ENCODE peak calls at places on chromosomes 2 and 18, in five cellular contexts. One of them, this sample, is unnamed.

GRCh38 chr2:55163258-55163657 is 68.8 kb downstream of the CLHC1 start:
- DNase-seq in K562: no peak
- DNase-seq in HEK293T: no peak
- DNase-seq in HepG2: no peak
- DNase-seq in GM12878: no peak
- DNase-seq in this sample: peak; percentile 42

GRCh38 chr2:68431316-68431972 is 35.6 kb downstream of the FBXO48 start:
- DNase-seq in K562: no peak
- DNase-seq in HEK293T: no peak
- DNase-seq in HepG2: no peak
- DNase-seq in GM12878: no peak
- DNase-seq in this sample: no peak

GRCh38 chr2:194333091-194333490 is 1323.9 kb upstream of the SLC39A10 start:
- DNase-seq in K562: no peak
- DNase-seq in HEK293T: no peak
- DNase-seq in HepG2: no peak
- DNase-seq in GM12878: no peak
- DNase-seq in this sample: no peak

GRCh38 chr2:88614497-88615157 is 12.6 kb downstream of the EIF2AK3 start:
- DNase-seq in K562: no peak
- DNase-seq in HEK293T: no peak
- DNase-seq in HepG2: no peak
- DNase-seq in GM12878: peak; percentile 76
- DNase-seq in this sample: no peak

GRCh38 chr18:73669299-73669698 is 478.3 kb downstream of the FBXO15 start:
- DNase-seq in K562: no peak
- DNase-seq in HEK293T: no peak
- DNase-seq in HepG2: no peak
- DNase-seq in GM12878: no peak
- DNase-seq in this sample: no peak

GRCh38 chr2:61658841-61659780 is 121.0 kb upstream of the XPO1 start:
- DNase-seq in K562: peak; percentile 58
- DNase-seq in HEK293T: peak; percentile 55
- DNase-seq in HepG2: peak; percentile 44
- DNase-seq in GM12878: peak; percentile 27
- DNase-seq in this sample: peak; percentile 47

GRCh38 chr18:39742015-39742466 is 2176.4 kb upstream of the CELF4 start:
- DNase-seq in K562: no peak
- DNase-seq in HEK293T: peak; percentile 38
- DNase-seq in HepG2: no peak
- DNase-seq in GM12878: no peak
- DNase-seq in this sample: peak; percentile 53

GRCh38 chr2:131125195-131125757 is 20.1 kb downstream of the PLEKHB2 start:
- DNase-seq in K562: no peak
- DNase-seq in HEK293T: no peak
- DNase-seq in HepG2: peak; percentile 16
- DNase-seq in GM12878: no peak
- DNase-seq in this sample: no peak

GRCh38 chr18:55384551-55385275 is 203.3 kb downstream of the TCF4 start:
- DNase-seq in K562: peak; percentile 34
- DNase-seq in HEK293T: peak; percentile 31
- DNase-seq in HepG2: peak; percentile 7
- DNase-seq in GM12878: no peak
- DNase-seq in this sample: peak; percentile 15

GRCh38 chr2:236343400-236344161 is 79.4 kb upstream of the ASB18 start:
- DNase-seq in K562: peak; percentile 37
- DNase-seq in HEK293T: peak; percentile 61
- DNase-seq in HepG2: peak; percentile 70
- DNase-seq in GM12878: peak; percentile 9
- DNase-seq in this sample: peak; percentile 73

GRCh38 chr2:186256540-186256939 is 229.5 kb upstream of the ZC3H15 start:
- DNase-seq in K562: no peak
- DNase-seq in HEK293T: peak; percentile 19
- DNase-seq in HepG2: peak; percentile 57
- DNase-seq in GM12878: peak; percentile 7
- DNase-seq in this sample: peak; percentile 26

GRCh38 chr2:172574965-172575364 is 19.1 kb downstream of the PDK1 start:
- DNase-seq in K562: no peak
- DNase-seq in HEK293T: no peak
- DNase-seq in HepG2: no peak
- DNase-seq in GM12878: no peak
- DNase-seq in this sample: no peak

GRCh38 chr2:172582656-172583055 is 26.8 kb downstream of the PDK1 start:
- DNase-seq in K562: no peak
- DNase-seq in HEK293T: no peak
- DNase-seq in HepG2: no peak
- DNase-seq in GM12878: no peak
- DNase-seq in this sample: no peak

GRCh38 chr2:172580544-172580943 is 24.7 kb downstream of the PDK1 start:
- DNase-seq in K562: no peak
- DNase-seq in HEK293T: no peak
- DNase-seq in HepG2: no peak
- DNase-seq in GM12878: no peak
- DNase-seq in this sample: no peak

GRCh38 chr2:172578860-172579512 is 23.1 kb downstream of the PDK1 start:
- DNase-seq in K562: no peak
- DNase-seq in HEK293T: no peak
- DNase-seq in HepG2: no peak
- DNase-seq in GM12878: no peak
- DNase-seq in this sample: no peak

DNA sequence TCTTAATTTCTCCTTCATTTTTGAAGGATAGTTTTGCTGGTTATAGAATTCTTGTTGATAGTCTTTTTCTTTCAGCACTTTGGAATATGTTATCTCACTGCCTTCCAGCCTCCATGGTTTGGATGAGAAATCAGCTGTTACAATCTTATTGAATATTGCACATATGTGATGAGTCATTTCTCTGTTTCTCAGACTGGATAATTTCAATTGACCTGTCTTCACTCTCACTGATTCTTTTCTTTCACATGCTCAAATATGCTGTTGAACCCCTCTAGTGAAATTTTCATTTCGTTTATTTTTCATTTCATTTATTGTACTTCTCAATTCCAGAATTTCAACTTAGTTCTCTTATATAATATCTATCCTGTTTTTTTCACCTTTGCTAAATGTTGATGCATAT is 22.2 kb downstream of the PDK1 start:
- DNase-seq in K562: no peak
- DNase-seq in HEK293T: no peak
- DNase-seq in HepG2: no peak
- DNase-seq in GM12878: no peak
- DNase-seq in this sample: no peak
- TF ChIP-seq FOXM1 in K562: no peak
- TF ChIP-seq FOXM1 in HEK293T: no peak
- TF ChIP-seq FOXM1 in HepG2: no peak
- TF ChIP-seq FOXM1 in GM12878: no peak
- TF ChIP-seq FOXM1 in this sample: no peak

GRCh38 chr2:12120281-12121150 is 374.1 kb downstream of the LPIN1 start:
- DNase-seq in K562: no peak
- DNase-seq in HEK293T: no peak
- DNase-seq in HepG2: no peak
- DNase-seq in GM12878: no peak
- DNase-seq in this sample: no peak
- TF ChIP-seq FOXM1 in K562: no peak
- TF ChIP-seq FOXM1 in HEK293T: no peak
- TF ChIP-seq FOXM1 in HepG2: no peak
- TF ChIP-seq FOXM1 in GM12878: no peak
- TF ChIP-seq FOXM1 in this sample: no peak

GRCh38 chr2:239553376-239554000 is 152.7 kb upstream of the HDAC4 start:
- DNase-seq in K562: no peak
- DNase-seq in HEK293T: no peak
- DNase-seq in HepG2: no peak
- DNase-seq in GM12878: no peak
- DNase-seq in this sample: no peak

GRCh38 chr2:239550336-239550735 is 149.5 kb upstream of the HDAC4 start:
- DNase-seq in K562: no peak
- DNase-seq in HEK293T: no peak
- DNase-seq in HepG2: no peak
- DNase-seq in GM12878: no peak
- DNase-seq in this sample: no peak

GRCh38 chr2:239549711-239550265 is 149.0 kb upstream of the HDAC4 start:
- DNase-seq in K562: no peak
- DNase-seq in HEK293T: no peak
- DNase-seq in HepG2: no peak
- DNase-seq in GM12878: no peak
- DNase-seq in this sample: no peak

GRCh38 chr2:239551206-239551605 is 150.4 kb upstream of the HDAC4 start:
- DNase-seq in K562: no peak
- DNase-seq in HEK293T: no peak
- DNase-seq in HepG2: no peak
- DNase-seq in GM12878: no peak
- DNase-seq in this sample: no peak

GRCh38 chr2:239552213-239552926 is 151.6 kb upstream of the HDAC4 start:
- DNase-seq in K562: no peak
- DNase-seq in HEK293T: no peak
- DNase-seq in HepG2: no peak
- DNase-seq in GM12878: no peak
- DNase-seq in this sample: no peak
- TF ChIP-seq FOXM1 in K562: no peak
- TF ChIP-seq FOXM1 in HEK293T: no peak
- TF ChIP-seq FOXM1 in HepG2: no peak
- TF ChIP-seq FOXM1 in GM12878: no peak
- TF ChIP-seq FOXM1 in this sample: no peak

DNA sequence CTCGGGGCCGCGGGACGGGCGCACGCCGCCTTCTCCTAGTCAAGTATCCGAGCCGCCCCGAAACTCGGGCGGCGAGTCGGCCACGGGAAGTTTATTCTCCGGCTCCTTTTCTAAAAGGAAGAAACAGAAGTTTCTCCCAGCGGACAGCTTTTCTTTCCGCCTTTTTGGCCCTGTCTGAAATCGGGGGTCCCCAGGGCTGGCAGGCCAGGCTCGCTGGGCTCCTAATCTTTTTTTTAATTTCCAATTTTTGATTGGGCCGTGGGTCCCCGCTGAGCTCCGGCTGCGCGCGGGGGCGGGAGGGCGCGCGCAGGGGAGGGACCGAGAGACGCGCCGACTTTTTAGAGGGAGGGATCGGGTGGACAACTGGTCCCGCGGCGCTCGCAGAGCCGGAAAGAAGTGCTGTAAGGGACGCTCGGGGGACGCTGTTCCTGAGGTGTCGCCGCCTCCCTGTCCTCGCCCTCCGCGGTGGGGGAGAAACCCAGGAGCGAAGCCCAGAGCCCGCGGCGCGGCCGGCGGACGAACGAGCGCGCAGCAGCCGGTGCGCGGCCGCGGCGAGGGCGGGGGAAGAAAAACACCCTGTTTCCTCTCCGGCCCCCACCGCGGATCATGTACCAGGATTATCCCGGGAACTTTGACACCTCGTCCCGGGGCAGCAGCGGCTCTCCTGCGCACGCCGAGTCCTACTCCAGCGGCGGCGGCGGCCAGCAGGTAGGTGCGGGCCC is 618 bp downstream of the FOSL2 start:
- DNase-seq in K562: peak; percentile 60
- DNase-seq in HEK293T: peak; percentile 28
- DNase-seq in HepG2: no peak
- DNase-seq in GM12878: no peak
- DNase-seq in this sample: peak; percentile 80
- TF ChIP-seq FOXM1 in K562: no peak
- TF ChIP-seq FOXM1 in HEK293T: no peak
- TF ChIP-seq FOXM1 in HepG2: no peak
- TF ChIP-seq FOXM1 in GM12878: no peak
- TF ChIP-seq FOXM1 in this sample: no peak

GRCh38 chr2:10495988-10496313 is 47.8 kb upstream of the ODC1 start:
- DNase-seq in K562: no peak
- DNase-seq in HEK293T: no peak
- DNase-seq in HepG2: no peak
- DNase-seq in GM12878: no peak
- DNase-seq in this sample: no peak

GRCh38 chr2:10499911-10500521 is 51.9 kb upstream of the ODC1 start:
- DNase-seq in K562: no peak
- DNase-seq in HEK293T: no peak
- DNase-seq in HepG2: no peak
- DNase-seq in GM12878: no peak
- DNase-seq in this sample: no peak

GRCh38 chr2:10498525-10499274 is 50.6 kb upstream of the ODC1 start:
- DNase-seq in K562: no peak
- DNase-seq in HEK293T: no peak
- DNase-seq in HepG2: no peak
- DNase-seq in GM12878: no peak
- DNase-seq in this sample: no peak

GRCh38 chr2:10499275-10499907 is 51.3 kb upstream of the ODC1 start:
- DNase-seq in K562: no peak
- DNase-seq in HEK293T: no peak
- DNase-seq in HepG2: no peak
- DNase-seq in GM12878: no peak
- DNase-seq in this sample: no peak

DNA sequence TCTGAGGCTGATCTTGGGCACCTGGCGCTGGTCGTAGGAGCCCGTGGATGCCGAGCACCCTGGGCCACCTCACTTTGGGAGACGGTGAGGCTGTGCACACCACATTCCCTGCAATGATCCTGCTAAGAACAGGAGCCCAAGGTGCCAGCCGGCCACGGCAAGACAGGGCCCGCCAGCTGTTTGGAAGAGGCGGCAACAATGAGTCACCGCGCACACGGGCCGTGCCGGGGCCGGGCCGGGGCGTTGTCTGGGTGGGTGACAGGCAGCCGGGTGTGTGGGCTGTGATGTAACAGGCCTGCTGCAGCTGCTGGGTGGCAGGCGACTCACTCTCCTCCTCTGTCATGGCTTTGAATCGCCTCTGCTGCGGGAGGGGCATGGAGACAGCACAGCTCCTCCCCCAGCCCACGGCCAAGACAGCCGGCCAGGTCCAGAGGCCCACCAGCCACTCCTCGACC is 49.7 kb upstream of the ODC1 start:
- DNase-seq in K562: peak; percentile 78
- DNase-seq in HEK293T: peak; percentile 32
- DNase-seq in HepG2: peak; percentile 52
- DNase-seq in GM12878: no peak
- DNase-seq in this sample: peak; percentile 63
- TF ChIP-seq FOXM1 in K562: no peak
- TF ChIP-seq FOXM1 in HEK293T: no peak
- TF ChIP-seq FOXM1 in HepG2: no peak
- TF ChIP-seq FOXM1 in GM12878: no peak
- TF ChIP-seq FOXM1 in this sample: no peak

GRCh38 chr2:15636972-15637785 is 45.5 kb downstream of the DDX1 start:
- DNase-seq in K562: peak; percentile 77
- DNase-seq in HEK293T: peak; percentile 57
- DNase-seq in HepG2: peak; percentile 71
- DNase-seq in GM12878: no peak
- DNase-seq in this sample: peak; percentile 87
- TF ChIP-seq FOXM1 in K562: no peak
- TF ChIP-seq FOXM1 in HEK293T: no peak
- TF ChIP-seq FOXM1 in HepG2: no peak
- TF ChIP-seq FOXM1 in GM12878: peak; percentile 25
- TF ChIP-seq FOXM1 in this sample: no peak

GRCh38 chr2:171294608-171295007 is 133.9 kb upstream of the TLK1 start:
- DNase-seq in K562: no peak
- DNase-seq in HEK293T: no peak
- DNase-seq in HepG2: no peak
- DNase-seq in GM12878: no peak
- DNase-seq in this sample: no peak

GRCh38 chr2:171289938-171290480 is 129.3 kb upstream of the TLK1 start:
- DNase-seq in K562: no peak
- DNase-seq in HEK293T: no peak
- DNase-seq in HepG2: no peak
- DNase-seq in GM12878: no peak
- DNase-seq in this sample: no peak

GRCh38 chr2:171297951-171298350 is 135.8 kb downstream of the METTL8 start:
- DNase-seq in K562: no peak
- DNase-seq in HEK293T: no peak
- DNase-seq in HepG2: peak; percentile 29
- DNase-seq in GM12878: no peak
- DNase-seq in this sample: no peak

GRCh38 chr2:171289336-171289735 is 128.6 kb upstream of the TLK1 start:
- DNase-seq in K562: no peak
- DNase-seq in HEK293T: no peak
- DNase-seq in HepG2: no peak
- DNase-seq in GM12878: no peak
- DNase-seq in this sample: no peak

GRCh38 chr2:171293661-171294060 is 133.0 kb upstream of the TLK1 start:
- DNase-seq in K562: no peak
- DNase-seq in HEK293T: no peak
- DNase-seq in HepG2: no peak
- DNase-seq in GM12878: no peak
- DNase-seq in this sample: no peak
- TF ChIP-seq FOXM1 in K562: no peak
- TF ChIP-seq FOXM1 in HEK293T: no peak
- TF ChIP-seq FOXM1 in HepG2: no peak
- TF ChIP-seq FOXM1 in GM12878: no peak
- TF ChIP-seq FOXM1 in this sample: no peak

This sample was measured in SK-N-SH.